ENCODE peak calls at places on chromosomes 3 and 15, in seven cellular contexts. R is OCI-LY7, Z is lower lobe of right lung, P is BE2C, V is SJCRH30, N is NT2/D1, X is A549. W is an unnamed sample.

GRCh38 chr3:42340466-42340865 is 69.9 kb downstream of the LYZL4 start:
- DNase-seq in V (no peak), X (no peak), N (no peak), Z (no peak), P (no peak), R (no peak), W (no peak)

GRCh38 chr3:29555590-29555989 is 274.7 kb downstream of the RBMS3 start:
- DNase-seq in Z (no peak), X (no peak), N (no peak), R (no peak), P (no peak), V (no peak), W (no peak)

GRCh38 chr3:69392415-69392814 is 6.5 kb upstream of the FRMD4B start:
- DNase-seq in R (no peak), X (no peak), Z (no peak), V (no peak), N (no peak), P (no peak), W (no peak)

GRCh38 chr15:89054873-89055272 is 33.4 kb upstream of the ABHD2 start:
- DNase-seq in P (no peak), V (no peak), N (no peak), R (no peak), Z (no peak), X (no peak), W (no peak)

GRCh38 chr15:65416845-65417416 is 5.8 kb downstream of the IGDCC4 start:
- DNase-seq in N (peak; percentile 89), V (peak; percentile 94), R (no peak), P (no peak), Z (no peak), X (no peak), W (peak; percentile 93)

GRCh38 chr3:61936344-61936937 is 375.1 kb downstream of the PTPRG start:
- DNase-seq in X (no peak), R (peak; percentile 38), Z (no peak), N (peak; percentile 23), P (peak; percentile 58), V (no peak), W (no peak)

GRCh38 chr3:120681018-120681417 is 1.0 kb downstream of the HGD start:
- DNase-seq in Z (no peak), R (no peak), P (no peak), N (no peak), X (no peak), V (no peak), W (no peak)

GRCh38 chr15:87365221-87365620 is 891.3 kb downstream of the NTRK3 start:
- DNase-seq in R (no peak), N (no peak), P (no peak), X (no peak), V (no peak), Z (no peak), W (no peak)

DNA sequence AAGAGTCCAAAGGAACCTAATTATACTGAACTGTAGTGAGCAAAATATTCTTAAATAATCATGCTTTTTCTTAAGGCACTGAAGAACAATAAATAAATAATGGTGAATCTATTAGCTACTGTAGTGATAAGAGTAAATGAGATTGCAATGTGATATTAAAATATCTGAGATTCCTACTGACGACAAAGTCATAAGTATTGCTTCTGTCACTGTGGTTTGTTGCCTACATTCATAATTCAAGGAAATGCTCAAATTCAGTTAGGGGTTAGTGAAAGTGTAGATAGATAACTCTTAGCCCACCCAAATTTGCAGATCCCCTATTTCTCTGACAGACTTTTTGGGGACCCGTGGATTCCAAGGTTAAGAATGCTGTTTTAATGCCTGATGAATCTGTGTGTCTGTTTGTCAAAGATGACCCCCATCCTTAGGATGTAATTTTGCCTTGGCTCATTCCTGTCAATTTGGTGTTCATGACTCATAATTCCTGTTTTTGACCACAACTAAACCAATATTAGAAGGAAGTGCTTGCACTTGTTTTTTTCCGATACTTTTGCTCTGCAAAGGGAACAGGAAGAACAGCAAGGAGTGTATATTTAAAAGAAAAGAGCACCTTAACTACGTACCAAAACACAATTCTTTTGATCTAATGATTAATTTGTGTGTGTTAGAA is 86.7 kb downstream of the MAGI1 start:
- DNase-seq in R (no peak), V (no peak), P (no peak), X (no peak), N (no peak), Z (no peak), W (no peak)
- H3K4me1 ChIP-seq in R (no peaks in the 10 kb centered on the region), V (peaks cover 8% of the 10 kb centered on the region), P (no peaks in the 10 kb centered on the region), X (peaks cover 42% of the 10 kb centered on the region), N (peaks cover 6% of the 10 kb centered on the region), Z (peaks cover 67% of the 10 kb centered on the region), W (peaks cover 12% of the 10 kb centered on the region)

DNA sequence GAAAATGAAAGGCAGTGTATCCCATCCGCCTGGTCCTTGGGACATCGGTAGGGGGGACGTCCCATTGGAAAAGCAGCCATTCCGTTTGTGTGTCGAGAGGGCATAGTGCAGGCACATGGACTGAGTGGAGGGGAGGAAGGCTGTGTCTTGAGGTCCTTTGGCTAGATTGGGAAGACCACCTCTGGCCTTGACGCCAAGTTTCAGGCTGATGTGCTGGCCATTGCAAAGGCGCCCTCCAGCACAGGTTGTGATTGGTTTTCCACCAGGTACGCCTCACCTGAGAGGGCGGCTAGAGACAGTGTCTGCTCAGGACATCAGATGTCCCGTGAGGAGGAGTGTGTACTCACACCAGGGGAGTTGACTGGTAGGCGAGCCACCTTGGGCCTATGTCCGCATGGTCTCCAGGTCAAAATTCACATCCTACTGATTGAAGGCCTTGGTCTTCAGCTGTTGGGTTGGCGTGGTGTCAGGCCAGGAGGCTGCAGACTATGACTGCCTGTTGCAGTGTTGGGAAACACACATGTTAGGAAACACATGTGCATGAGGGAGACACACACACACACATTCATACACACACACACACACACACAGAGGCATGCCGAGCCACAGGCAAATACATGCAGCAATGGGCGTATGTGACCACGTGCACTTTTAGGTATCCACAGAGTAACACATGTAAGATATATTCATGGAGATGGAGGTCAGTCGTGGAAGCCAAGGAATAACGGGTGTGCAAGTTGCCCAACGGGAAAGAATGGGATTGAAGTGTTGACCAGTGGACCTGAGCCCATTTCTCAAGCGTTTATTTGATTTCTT is 98.4 kb downstream of the SNRPN start:
- DNase-seq in X (no peak), P (no peak), V (no peak), Z (peak; percentile 11), N (no peak), R (no peak), W (no peak)
- H3K9me3 ChIP-seq in X (peaks cover 69% of the 10 kb centered on the region), P (peaks cover 46% of the 10 kb centered on the region), V (no peaks in the 10 kb centered on the region), Z (peaks cover 96% of the 10 kb centered on the region), N (peaks cover 99% of the 10 kb centered on the region), R (peaks cover 5% of the 10 kb centered on the region), W (peaks cover 5% of the 10 kb centered on the region)

GRCh38 chr15:81188354-81188753 is 8.3 kb upstream of the IL16 start:
- DNase-seq in Z (no peak), P (no peak), V (no peak), N (no peak), X (no peak), R (no peak), W (no peak)
- H3K4me3 ChIP-seq in Z (no peak overlapping the region), P (no peak overlapping the region), V (no peak overlapping the region), N (no peak overlapping the region), X (no peak overlapping the region), R (no peak overlapping the region), W (no peak overlapping the region)

DNA sequence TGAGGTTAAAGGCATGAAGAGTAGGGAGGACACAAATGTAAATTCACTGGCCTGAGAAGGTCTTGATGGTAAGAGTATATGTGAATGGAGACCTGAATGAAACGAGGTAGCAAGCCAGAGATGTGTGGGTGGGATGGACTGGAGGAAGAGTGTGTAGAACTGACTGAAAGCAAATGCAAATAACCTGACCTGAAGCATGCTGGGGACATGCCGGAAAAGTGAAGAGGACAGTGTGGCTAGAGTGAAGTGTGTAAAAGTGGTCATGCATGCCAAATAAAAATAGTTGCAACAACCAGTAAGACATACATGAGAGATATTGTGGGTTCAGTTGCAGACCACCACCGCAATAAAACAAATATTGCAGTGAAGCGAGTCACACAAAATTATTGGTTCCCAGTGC is 82.3 kb downstream of the LPP start:
- DNase-seq in R (peak; percentile 62), X (no peak), Z (no peak), N (no peak), P (no peak), V (no peak), W (no peak)
- H3K4me1 ChIP-seq in R (peaks cover 92% of the 10 kb centered on the region), X (peaks cover 64% of the 10 kb centered on the region), Z (peaks cover 12% of the 10 kb centered on the region), N (no peaks in the 10 kb centered on the region), P (no peaks in the 10 kb centered on the region), V (no peaks in the 10 kb centered on the region), W (no peaks in the 10 kb centered on the region)

GRCh38 chr15:75142499-75142898 is 59.2 kb upstream of the C15orf39 start:
- DNase-seq in Z (no peak), P (no peak), X (no peak), V (no peak), N (no peak), R (no peak), W (no peak)

GRCh38 chr15:75148293-75148692 is 53.4 kb upstream of the C15orf39 start:
- DNase-seq in X (no peak), R (peak; percentile 22), P (no peak), V (no peak), N (no peak), Z (no peak), W (no peak)

GRCh38 chr15:75145027-75145841 is 56.4 kb upstream of the C15orf39 start:
- DNase-seq in X (peak; percentile 48), Z (no peak), N (no peak), R (no peak), V (peak; percentile 83), P (peak; percentile 31), W (no peak)

GRCh38 chr15:75140080-75140879 is 61.4 kb upstream of the C15orf39 start:
- DNase-seq in R (no peak), P (no peak), V (no peak), X (no peak), Z (no peak), N (peak; percentile 68), W (no peak)

GRCh38 chr15:75143738-75144334 is 57.8 kb upstream of the C15orf39 start:
- DNase-seq in Z (no peak), X (no peak), V (no peak), P (no peak), N (no peak), R (peak; percentile 32), W (no peak)
- H3K9me3 ChIP-seq in Z (peaks cover 45% of the 10 kb centered on the region), X (peaks cover 3% of the 10 kb centered on the region), V (peaks cover 23% of the 10 kb centered on the region), P (peaks cover 12% of the 10 kb centered on the region), N (peaks cover 65% of the 10 kb centered on the region), R (peaks cover 44% of the 10 kb centered on the region), W (peaks cover 37% of the 10 kb centered on the region)

GRCh38 chr3:108022316-108023150 is 68.3 kb downstream of the CD47 start:
- DNase-seq in V (no peak), R (no peak), X (no peak), N (no peak), Z (peak; percentile 73), P (no peak), W (no peak)
- H3K4me3 ChIP-seq in V (no peak overlapping the region), R (no peak overlapping the region), X (no peak overlapping the region), N (no peak overlapping the region), Z (no peak overlapping the region), P (no peak overlapping the region), W (no peak overlapping the region)

GRCh38 chr3:3172627-3173026 is 6.9 kb downstream of the CRBN start:
- DNase-seq in V (no peak), P (no peak), R (no peak), N (no peak), X (no peak), Z (no peak), W (no peak)

GRCh38 chr3:3179407-3180094 is at the start of gene CRBN:
- DNase-seq in Z (peak; percentile 92), X (peak; percentile 88), V (peak; percentile 79), R (peak; percentile 88), N (peak; percentile 77), P (peak; percentile 80), W (peak; percentile 85)

GRCh38 chr3:3180421-3180820 is 930 bp upstream of the CRBN start:
- DNase-seq in X (no peak), Z (no peak), R (no peak), V (no peak), P (no peak), N (no peak), W (no peak)

GRCh38 chr3:3178498-3179328 is 778 bp downstream of the CRBN start:
- DNase-seq in P (no peak), N (no peak), R (no peak), Z (no peak), V (no peak), X (no peak), W (no peak)

GRCh38 chr3:3177861-3178497 is 1.5 kb downstream of the CRBN start:
- DNase-seq in Z (no peak), V (no peak), R (no peak), N (no peak), X (peak; percentile 17), P (no peak), W (no peak)
- H3K4me1 ChIP-seq in Z (peaks cover 48% of the 10 kb centered on the region), V (no peaks in the 10 kb centered on the region), R (peaks cover 24% of the 10 kb centered on the region), N (no peaks in the 10 kb centered on the region), X (peaks cover 11% of the 10 kb centered on the region), P (no peaks in the 10 kb centered on the region), W (peaks cover 10% of the 10 kb centered on the region)

W was measured in HAP-1.